ENCODE peak calls at places on chromosomes 1 and 21, in seven cellular contexts. J is prostate gland; F is PC-3; E is thoracic aorta; G is OCI-LY7; Q is left lung; P is CD4-positive, alpha-beta T cell. A is an unnamed sample.

GRCh38 chr1:160428655-160429054 is 28.3 kb downstream of the VANGL2 start:
- DNase-seq in Q (no peak), J (no peak), E (no peak), F (peak; percentile 70), G (peak; percentile 81), P (no peak), A (peak; percentile 50)

GRCh38 chr1:19344372-19344810 is 32.3 kb downstream of the SLC66A1 start:
- DNase-seq in E (no peak), F (peak; percentile 50), G (peak; percentile 50), Q (no peak), J (peak; percentile 65), P (peak; percentile 35), A (peak; percentile 23)

GRCh38 chr1:110084226-110085078 is 14.0 kb upstream of the ALX3 start:
- DNase-seq in F (no peak), Q (peak; percentile 55), J (peak; percentile 24), P (no peak), G (no peak), E (no peak), A (peak; percentile 31)

GRCh38 chr1:89887270-89887669 is 66.4 kb downstream of the LRRC8D start:
- DNase-seq in G (no peak), F (peak; percentile 23), E (no peak), Q (no peak), J (no peak), P (no peak), A (no peak)

GRCh38 chr1:81304187-81304586 is 496.5 kb upstream of the ADGRL2 start:
- DNase-seq in Q (no peak), G (no peak), J (no peak), F (peak; percentile 79), P (no peak), E (no peak), A (no peak)

GRCh38 chr1:211724711-211725196 is 49.3 kb upstream of the NEK2 start:
- DNase-seq in Q (no peak), P (no peak), G (no peak), E (no peak), F (no peak), J (no peak), A (no peak)

GRCh38 chr1:58649555-58649954 is 50.3 kb downstream of the MYSM1 start:
- DNase-seq in P (peak; percentile 11), Q (no peak), F (peak; percentile 14), E (no peak), G (no peak), J (no peak), A (peak; percentile 8)

GRCh38 chr1:34915521-34915920 is 13.9 kb downstream of the DLGAP3 start:
- DNase-seq in F (no peak), G (no peak), Q (no peak), E (no peak), P (no peak), J (no peak), A (no peak)

GRCh38 chr21:34351786-34352241 is 12.0 kb upstream of the KCNE2 start:
- DNase-seq in E (no peak), P (peak; percentile 2), G (peak; percentile 76), F (peak; percentile 61), J (peak; percentile 26), Q (no peak), A (no peak)

GRCh38 chr21:43957128-43957571 is 55.0 kb upstream of the TRAPPC10 start:
- DNase-seq in P (no peak), Q (no peak), G (no peak), E (no peak), J (no peak), F (no peak), A (no peak)

GRCh38 chr1:151718011-151718431 is 1.4 kb upstream of the CELF3 start:
- DNase-seq in F (peak; percentile 42), Q (no peak), E (no peak), P (no peak), J (no peak), G (no peak), A (no peak)

GRCh38 chr1:55213885-55214213 is 1.3 kb downstream of the USP24 start:
- DNase-seq in J (no peak), P (no peak), Q (no peak), E (no peak), G (no peak), F (no peak), A (no peak)

GRCh38 chr1:169460193-169460833 is 25.4 kb downstream of the SLC19A2 start:
- DNase-seq in F (no peak), J (no peak), P (no peak), Q (peak; percentile 32), E (no peak), G (no peak), A (peak; percentile 32)

GRCh38 chr1:76136894-76137293 is 62.3 kb downstream of the ST6GALNAC3 start:
- DNase-seq in F (no peak), E (no peak), J (no peak), Q (no peak), P (no peak), G (no peak), A (no peak)

GRCh38 chr1:40818264-40818961 is 34.8 kb downstream of the KCNQ4 start:
- DNase-seq in Q (peak; percentile 79), J (peak; percentile 31), P (peak; percentile 87), G (peak; percentile 84), E (no peak), F (no peak), A (peak; percentile 76)

GRCh38 chr1:50110084-50110615 is 1.4 kb downstream of the ELAVL4 start:
- DNase-seq in P (no peak), E (no peak), G (no peak), J (no peak), F (no peak), Q (no peak), A (no peak)

GRCh38 chr1:200033511-200034261 is 6.2 kb downstream of the NR5A2 start:
- DNase-seq in Q (no peak), F (no peak), P (no peak), J (no peak), E (no peak), G (no peak), A (no peak)

GRCh38 chr1:30527511-30528140 is 195.8 kb downstream of the MATN1 start:
- DNase-seq in P (no peak), G (no peak), J (no peak), F (no peak), Q (no peak), E (no peak), A (no peak)

GRCh38 chr1:85445906-85446305 is 19.1 kb downstream of the DDAH1 start:
- DNase-seq in J (no peak), P (no peak), F (no peak), G (no peak), E (no peak), Q (no peak), A (no peak)

GRCh38 chr1:50841791-50842387 is 118.2 kb downstream of the FAF1 start:
- DNase-seq in J (no peak), G (no peak), E (no peak), Q (no peak), P (no peak), F (no peak), A (no peak)

GRCh38 chr1:156082111-156083091 is at the start of gene MEX3A:
- DNase-seq in F (peak; percentile 77), J (peak; percentile 67), E (no peak), G (peak; percentile 76), P (peak; percentile 53), Q (peak; percentile 79), A (peak; percentile 61)

GRCh38 chr1:93829061-93829460 is 49.9 kb downstream of the DNTTIP2 start:
- DNase-seq in G (no peak), J (no peak), F (no peak), E (no peak), Q (no peak), P (no peak), A (no peak)
- H3K27ac ChIP-seq in G (no peak overlapping the region), J (no peak overlapping the region), F (no peak overlapping the region), E (no peak overlapping the region), Q (no peak overlapping the region), P (no peak overlapping the region), A (no peak overlapping the region)

DNA sequence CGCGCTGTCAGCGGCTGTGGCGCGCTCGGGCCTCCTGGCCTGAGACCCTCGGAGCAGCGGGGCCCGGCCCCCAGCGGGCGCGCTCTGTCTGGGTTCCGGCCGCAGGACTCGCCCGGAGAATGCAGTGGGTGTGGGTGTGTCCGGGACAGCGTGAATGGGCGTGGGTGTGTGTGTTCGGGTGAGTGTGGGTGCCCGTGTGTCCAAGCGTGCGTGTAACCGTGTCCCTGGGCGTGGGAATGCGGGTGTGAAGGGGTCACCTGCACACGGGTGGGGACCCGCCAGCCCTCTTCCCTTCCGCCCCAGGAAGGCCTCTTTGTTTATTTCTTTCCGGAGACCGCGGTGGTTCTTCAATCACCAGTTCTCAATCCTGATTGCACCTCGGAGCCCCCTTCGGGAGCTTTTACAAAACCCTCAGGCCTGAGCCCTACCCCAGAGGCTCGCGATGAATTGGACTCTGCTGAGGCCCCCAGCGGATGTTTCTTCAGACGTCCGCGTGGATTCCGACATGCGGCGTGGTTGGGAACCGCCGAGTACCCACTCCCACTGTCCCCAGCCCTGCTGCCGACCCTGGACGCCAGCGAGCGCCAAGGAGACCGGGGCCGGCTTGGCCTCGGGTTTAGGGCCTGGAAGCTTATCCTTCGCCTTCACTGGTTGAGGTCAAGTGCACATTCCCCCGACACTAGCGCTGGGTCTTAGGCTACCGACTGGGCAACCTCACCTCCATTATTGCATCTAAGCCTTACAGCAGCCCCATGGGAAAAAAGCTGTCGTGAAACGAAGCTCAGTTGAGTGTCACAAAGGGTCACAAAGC is 19.3 kb downstream of the SERTAD4 start:
- DNase-seq in Q (peak; percentile 40), G (no peak), P (no peak), F (no peak), E (no peak), J (no peak), A (no peak)
- H3K27ac ChIP-seq in Q (no peak overlapping the region), G (no peak overlapping the region), P (no peak overlapping the region), F (no peak overlapping the region), E (no peak overlapping the region), J (peak overlapping the region; percentile 56), A (no peak overlapping the region)

GRCh38 chr1:178542554-178543290 is 29.8 kb downstream of the TEX35 start:
- DNase-seq in G (peak; percentile 88), J (peak; percentile 80), P (peak; percentile 84), E (no peak), Q (peak; percentile 86), F (peak; percentile 85), A (peak; percentile 85)

GRCh38 chr1:178540204-178540603 is 27.3 kb downstream of the TEX35 start:
- DNase-seq in E (no peak), G (no peak), J (no peak), Q (no peak), F (no peak), P (no peak), A (no peak)

GRCh38 chr1:178540646-178541045 is 27.7 kb downstream of the TEX35 start:
- DNase-seq in F (peak; percentile 55), P (no peak), Q (no peak), E (no peak), G (no peak), J (no peak), A (no peak)

GRCh38 chr1:178541829-178542553 is 29.1 kb downstream of the TEX35 start:
- DNase-seq in J (peak; percentile 13), F (peak; percentile 27), Q (peak; percentile 66), E (no peak), G (peak; percentile 70), P (peak; percentile 22), A (peak; percentile 29)

GRCh38 chr1:178541396-178541795 is 28.5 kb downstream of the TEX35 start:
- DNase-seq in G (no peak), F (no peak), E (no peak), J (no peak), Q (no peak), P (no peak), A (no peak)
- H3K27ac ChIP-seq in G (no peak overlapping the region), F (peak overlapping the region; percentile 93), E (no peak overlapping the region), J (no peak overlapping the region), Q (no peak overlapping the region), P (no peak overlapping the region), A (no peak overlapping the region)

DNA sequence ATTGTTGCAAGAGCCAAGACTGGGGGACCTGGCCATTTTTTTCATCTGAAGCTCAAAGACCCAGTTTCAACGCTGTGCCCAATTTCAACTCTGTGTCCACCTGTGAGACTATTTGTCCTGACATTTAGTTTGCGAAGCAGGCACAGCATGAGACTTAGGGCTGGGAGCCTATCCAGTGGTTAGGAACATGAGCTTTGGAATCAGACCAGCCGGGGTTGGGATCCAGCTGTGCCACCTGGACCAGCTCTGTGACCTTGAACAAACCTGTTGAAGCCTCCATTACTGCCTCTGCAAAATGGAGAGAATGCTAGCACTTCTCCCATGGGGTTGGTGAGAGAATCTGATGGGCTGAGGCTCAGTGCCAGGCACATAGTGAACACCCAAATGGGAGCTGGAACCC is 206.1 kb upstream of the TMEM51 start:
- DNase-seq in J (no peak), E (no peak), G (no peak), P (no peak), F (no peak), Q (no peak), A (no peak)
- H3K27ac ChIP-seq in J (no peak overlapping the region), E (peak overlapping the region; percentile 91), G (no peak overlapping the region), P (no peak overlapping the region), F (no peak overlapping the region), Q (peak overlapping the region; percentile 63), A (no peak overlapping the region)